ENCODE peak calls at places on chromosomes 3 and 15, in six cellular contexts. L is A549, A is K562, Y is upper lobe of left lung, F is HepG2, U is GM12878. M is an unnamed sample. For H3K4me1, the result is how much of the 10 kb centered on the place peaks cover.

GRCh38 chr15:100934735-100935134 is 15.6 kb downstream of the LRRK1 start:
- ATAC-seq in Y (no peak), F (peak), L (peak), A (peak), U (peak), M (no peak)

GRCh38 chr15:51134416-51135199 is 39.9 kb upstream of the TNFAIP8L3 start:
- ATAC-seq in L (no peak), F (no peak), U (no peak), Y (no peak), A (no peak), M (no peak)

GRCh38 chr3:47475029-47475569 is 642 bp downstream of the SCAP start:
- ATAC-seq in A (peak), L (no peak), F (peak), U (peak), Y (peak), M (no peak)

GRCh38 chr3:35565048-35565447 is 74.3 kb upstream of the ARPP21 start:
- ATAC-seq in U (no peak), L (no peak), F (no peak), A (no peak), Y (no peak), M (no peak)

GRCh38 chr3:183572935-183573334 is 17.4 kb upstream of the KLHL6 start:
- ATAC-seq in Y (no peak), F (no peak), A (no peak), U (peak), L (no peak), M (no peak)

GRCh38 chr15:37095993-37096877 is 4.1 kb downstream of the MEIS2 start:
- ATAC-seq in L (no peak), U (no peak), Y (no peak), A (no peak), F (no peak), M (no peak)

GRCh38 chr3:142628806-142629205 is 32.6 kb downstream of the PLS1 start:
- ATAC-seq in F (no peak), Y (peak), A (no peak), L (no peak), U (peak), M (no peak)

GRCh38 chr3:184196536-184196935 is 10.5 kb downstream of the ABCF3 start:
- ATAC-seq in Y (no peak), F (peak), U (no peak), A (no peak), L (no peak), M (no peak)

GRCh38 chr3:3772920-3773319 is 26.3 kb upstream of the LRRN1 start:
- ATAC-seq in U (no peak), F (no peak), A (no peak), L (no peak), Y (no peak), M (no peak)

GRCh38 chr15:26433818-26434217 is 339.0 kb downstream of the GABRB3 start:
- ATAC-seq in A (no peak), U (no peak), F (no peak), Y (no peak), L (no peak), M (no peak)

GRCh38 chr15:68528891-68529290 is 49.9 kb upstream of the CORO2B start:
- ATAC-seq in F (no peak), A (no peak), L (no peak), Y (no peak), U (no peak), M (no peak)

GRCh38 chr3:71348831-71349230 is 234.7 kb downstream of the FOXP1 start:
- ATAC-seq in F (no peak), A (no peak), U (no peak), L (no peak), Y (no peak), M (no peak)

GRCh38 chr3:30475038-30475808 is 131.2 kb upstream of the TGFBR2 start:
- ATAC-seq in U (peak), L (no peak), A (no peak), F (no peak), Y (no peak), M (no peak)

GRCh38 chr15:19973718-19974117 is 567.9 kb downstream of the GOLGA6L6 start:
- ATAC-seq in L (no peak), A (peak), U (no peak), Y (no peak), F (no peak), M (no peak)

GRCh38 chr3:30977592-30977991 is 83.1 kb upstream of the GADL1 start:
- ATAC-seq in U (peak), F (no peak), Y (no peak), L (no peak), A (no peak), M (no peak)

GRCh38 chr3:35065891-35066290 is 573.4 kb upstream of the ARPP21 start:
- ATAC-seq in Y (no peak), L (no peak), U (no peak), A (no peak), F (no peak), M (no peak)

GRCh38 chr15:58247803-58248503 is 109.8 kb downstream of the AQP9 start:
- ATAC-seq in A (no peak), L (no peak), Y (peak), U (no peak), F (peak), M (peak)

GRCh38 chr3:60250810-60251209 is 1000.4 kb downstream of the FHIT start:
- ATAC-seq in Y (no peak), U (peak), L (no peak), A (no peak), F (no peak), M (no peak)

GRCh38 chr3:122728756-122729514 is 48.3 kb downstream of the PARP14 start:
- ATAC-seq in L (no peak), U (peak), A (peak), Y (no peak), F (no peak), M (no peak)

GRCh38 chr3:70989174-70989573 is 594.4 kb downstream of the FOXP1 start:
- ATAC-seq in U (no peak), A (no peak), Y (peak), F (no peak), L (no peak), M (peak)

GRCh38 chr3:20245781-20246180 is 59.8 kb upstream of the SGO1 start:
- ATAC-seq in F (peak), U (peak), L (no peak), A (peak), Y (no peak), M (no peak)

GRCh38 chr15:28933710-28934445 is 48.1 kb downstream of the APBA2 start:
- ATAC-seq in Y (no peak), L (no peak), F (peak), A (peak), U (no peak), M (no peak)

GRCh38 chr15:63522143-63522531 is 17.7 kb downstream of the USP3 start:
- ATAC-seq in Y (peak), F (no peak), A (peak), L (no peak), U (no peak), M (no peak)

GRCh38 chr3:135148431-135148830 is 353.4 kb downstream of the EPHB1 start:
- ATAC-seq in A (no peak), F (no peak), Y (no peak), U (no peak), L (no peak), M (peak)
- TF ChIP-seq EP300 in A (no peak), F (no peak), Y (no peak), U (no peak), L (no peak), M (no peak)

GRCh38 chr15:40053234-40054055 is 14.5 kb upstream of the SRP14 start:
- ATAC-seq in F (no peak), U (no peak), L (no peak), Y (no peak), A (peak), M (no peak)
- H3K4me1 ChIP-seq in F (under half), U (half or more), L (under half), Y (under half), A (under half), M (under half)

GRCh38 chr15:39588531-39589192 is 7.8 kb downstream of the THBS1 start:
- ATAC-seq in A (no peak), Y (no peak), U (no peak), L (no peak), F (no peak), M (no peak)
- TF ChIP-seq POLR2A in A (no peak), Y (no peak), U (no peak), L (no peak), F (no peak), M (no peak)

DNA sequence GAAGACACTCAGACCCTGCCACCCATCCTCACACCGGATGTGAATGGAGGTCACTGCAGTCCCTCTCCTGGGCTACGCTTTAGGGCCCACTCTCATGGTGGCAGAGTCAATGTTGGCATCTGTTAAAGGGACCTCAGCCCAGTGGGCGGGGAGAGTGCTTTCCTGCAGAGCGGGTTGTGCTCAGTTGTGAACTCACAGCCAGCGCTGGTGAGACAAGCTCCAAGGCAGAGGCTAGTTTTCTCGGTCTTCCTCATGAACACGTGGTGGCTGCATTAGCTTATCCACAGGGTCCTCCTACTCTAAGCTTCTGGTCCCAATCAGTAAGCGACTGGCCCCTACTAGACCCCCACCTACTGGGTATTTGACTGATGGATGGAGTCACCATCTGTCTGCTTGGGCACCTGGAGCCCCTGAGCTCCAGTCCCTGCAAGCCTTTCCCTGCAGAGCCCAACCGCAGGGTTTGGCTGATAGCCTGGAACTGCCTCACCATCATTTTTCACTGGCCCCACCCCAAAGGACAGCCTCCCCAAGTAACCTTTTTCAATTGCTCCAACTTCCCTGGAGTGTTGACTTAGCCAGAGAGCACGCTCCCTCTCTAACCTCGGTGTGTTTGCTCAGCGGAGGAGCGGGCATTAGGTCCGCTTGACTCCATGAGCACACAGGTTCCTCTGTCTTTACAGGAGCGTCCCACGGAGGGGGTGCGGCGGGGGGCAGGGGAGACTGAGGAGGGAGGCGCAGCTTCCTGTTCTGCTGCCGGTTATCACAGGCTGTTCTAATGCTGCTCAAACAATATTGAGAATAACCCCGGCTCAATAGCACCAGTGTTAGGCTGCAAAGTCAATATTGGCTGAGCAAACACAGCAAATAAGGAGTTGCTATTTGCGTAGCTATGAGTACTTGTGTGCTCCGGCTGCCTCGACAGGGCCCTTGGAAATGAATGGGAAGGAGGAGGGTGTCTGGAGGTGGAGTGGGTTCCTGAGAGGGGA is 141.7 kb downstream of the RPLP1 start:
- ATAC-seq in U (no peak), L (peak), F (peak), A (no peak), Y (peak), M (peak)
- TF ChIP-seq EP300 in U (no peak), L (peak), F (peak), A (no peak), Y (peak), M (no peak)

DNA sequence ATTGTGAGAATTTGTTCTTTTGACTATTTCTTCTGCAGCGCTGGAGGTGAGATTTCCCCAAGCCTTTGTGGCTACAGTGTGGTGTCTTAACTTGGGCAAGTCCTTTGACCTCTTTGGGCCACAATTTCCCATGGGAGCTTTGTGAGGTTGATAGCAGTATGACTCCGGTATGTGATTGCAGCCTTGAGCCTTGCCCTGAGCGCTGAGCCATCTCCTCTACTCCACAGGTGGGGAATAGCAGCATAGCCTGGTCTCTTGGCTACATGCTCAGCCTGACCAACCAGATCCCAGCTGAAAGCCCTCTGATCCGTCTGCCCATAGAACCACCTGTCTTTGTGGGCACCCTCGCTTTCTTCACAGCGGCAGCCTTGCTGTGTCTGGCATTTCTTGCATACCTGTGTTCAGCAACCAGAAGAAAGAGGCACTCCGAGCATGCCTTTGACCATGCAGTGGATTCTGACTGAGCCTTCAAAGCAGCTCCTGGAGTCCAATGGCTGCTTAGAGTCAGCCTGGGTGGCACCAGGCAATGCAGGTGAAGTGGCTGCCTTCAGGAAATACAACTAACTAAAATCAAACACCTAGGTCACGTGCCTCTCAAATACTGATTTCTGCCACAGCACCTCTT is 30.0 kb upstream of the RPL14 start:
- ATAC-seq in Y (no peak), F (peak), A (peak), U (no peak), L (no peak), M (no peak)
- H3K4me1 ChIP-seq in Y (under half), F (under half), A (under half), U (under half), L (under half), M (under half)

GRCh38 chr15:65184944-65185717 is at the start of gene CLPX:
- ATAC-seq in U (peak), A (peak), L (peak), Y (peak), F (peak), M (peak)
- TF ChIP-seq POLR2A in U (peak), A (peak), L (peak), Y (peak), F (peak), M (peak)

GRCh38 chr3:108153451-108153981 is 62.7 kb upstream of the CD47 start:
- ATAC-seq in L (peak), A (peak), Y (peak), F (peak), U (peak), M (no peak)

GRCh38 chr3:108159865-108160264 is 62.4 kb downstream of the IFT57 start:
- ATAC-seq in L (no peak), A (no peak), U (no peak), F (no peak), Y (no peak), M (no peak)

GRCh38 chr3:108156312-108156853 is 65.6 kb upstream of the CD47 start:
- ATAC-seq in U (no peak), L (no peak), Y (no peak), F (no peak), A (no peak), M (no peak)

GRCh38 chr3:108159128-108159527 is 63.1 kb downstream of the IFT57 start:
- ATAC-seq in A (no peak), F (no peak), Y (no peak), L (no peak), U (no peak), M (no peak)

GRCh38 chr3:108157275-108157674 is 64.9 kb downstream of the IFT57 start:
- ATAC-seq in L (no peak), U (no peak), F (no peak), Y (no peak), A (no peak), M (no peak)
- TF ChIP-seq EP300 in L (no peak), U (no peak), F (no peak), Y (no peak), A (no peak), M (no peak)

GRCh38 chr3:188002626-188003138 is 151.3 kb upstream of the LPP start:
- ATAC-seq in A (no peak), L (peak), Y (no peak), U (no peak), F (peak), M (no peak)

GRCh38 chr3:188000361-188000861 is 153.5 kb upstream of the LPP start:
- ATAC-seq in U (no peak), L (no peak), A (no peak), Y (no peak), F (peak), M (peak)

GRCh38 chr3:188001052-188001567 is 152.8 kb upstream of the LPP start:
- ATAC-seq in Y (no peak), L (no peak), U (no peak), F (no peak), A (no peak), M (no peak)

GRCh38 chr3:188001926-188002325 is 152.0 kb upstream of the LPP start:
- ATAC-seq in A (no peak), L (no peak), Y (no peak), F (no peak), U (no peak), M (no peak)

GRCh38 chr3:188003188-188004171 is 150.5 kb upstream of the LPP start:
- ATAC-seq in A (no peak), U (no peak), Y (peak), F (peak), L (peak), M (no peak)
- H3K4me1 ChIP-seq in A (under half), U (under half), Y (under half), F (half or more), L (half or more), M (under half)

GRCh38 chr3:181333394-181333793 is 343.9 kb upstream of the DNAJC19 start:
- ATAC-seq in L (no peak), F (no peak), Y (no peak), A (no peak), U (no peak), M (no peak)
- TF ChIP-seq POLR2A in L (no peak), F (no peak), Y (no peak), A (no peak), U (no peak), M (no peak)